ENCODE peak calls at places on chromosomes 6 and 20, in nine cellular contexts. One of them, this sample, is unnamed.

GRCh38 chr6:41602864-41603608 is 35.2 kb upstream of the MDFI start:
- DNase-seq in endothelial cell: peak; percentile 89
- DNase-seq in WTC11: peak; percentile 88
- DNase-seq in SK-N-SH: peak; percentile 90
- DNase-seq in H9: peak; percentile 88
- DNase-seq in PC-3: peak; percentile 85
- DNase-seq in psoas muscle: peak; percentile 84
- DNase-seq in MCF 10A: peak; percentile 87
- DNase-seq in esophagus muscularis mucosa: no peak
- DNase-seq in this sample: peak; percentile 88

GRCh38 chr20:33061626-33062025 is 7.9 kb downstream of the BPIFB3 start:
- DNase-seq in endothelial cell: no peak
- DNase-seq in H9: no peak
- DNase-seq in SK-N-SH: no peak
- DNase-seq in psoas muscle: no peak
- DNase-seq in esophagus muscularis mucosa: no peak
- DNase-seq in PC-3: no peak
- DNase-seq in WTC11: no peak
- DNase-seq in MCF 10A: no peak
- DNase-seq in this sample: no peak

GRCh38 chr20:7015257-7015656 is 247.8 kb downstream of the BMP2 start:
- DNase-seq in SK-N-SH: no peak
- DNase-seq in H9: no peak
- DNase-seq in psoas muscle: no peak
- DNase-seq in PC-3: no peak
- DNase-seq in WTC11: no peak
- DNase-seq in MCF 10A: no peak
- DNase-seq in esophagus muscularis mucosa: no peak
- DNase-seq in endothelial cell: no peak
- DNase-seq in this sample: no peak

GRCh38 chr20:45269754-45270270 is 15.4 kb upstream of the SLPI start:
- DNase-seq in esophagus muscularis mucosa: peak; percentile 68
- DNase-seq in MCF 10A: no peak
- DNase-seq in SK-N-SH: no peak
- DNase-seq in PC-3: no peak
- DNase-seq in endothelial cell: no peak
- DNase-seq in H9: no peak
- DNase-seq in WTC11: no peak
- DNase-seq in psoas muscle: no peak
- DNase-seq in this sample: no peak

GRCh38 chr20:63735859-63736718 is at the start of gene LIME1:
- DNase-seq in esophagus muscularis mucosa: no peak
- DNase-seq in MCF 10A: no peak
- DNase-seq in WTC11: no peak
- DNase-seq in H9: peak; percentile 33
- DNase-seq in endothelial cell: no peak
- DNase-seq in PC-3: no peak
- DNase-seq in SK-N-SH: peak; percentile 28
- DNase-seq in psoas muscle: peak; percentile 58
- DNase-seq in this sample: no peak

GRCh38 chr20:20772492-20773047 is 60.1 kb upstream of the RALGAPA2 start:
- DNase-seq in MCF 10A: peak; percentile 94
- DNase-seq in psoas muscle: no peak
- DNase-seq in WTC11: no peak
- DNase-seq in SK-N-SH: no peak
- DNase-seq in esophagus muscularis mucosa: no peak
- DNase-seq in PC-3: no peak
- DNase-seq in H9: no peak
- DNase-seq in endothelial cell: no peak
- DNase-seq in this sample: no peak

GRCh38 chr20:50015636-50015992 is 32.8 kb downstream of the SNAI1 start:
- DNase-seq in endothelial cell: no peak
- DNase-seq in WTC11: no peak
- DNase-seq in PC-3: no peak
- DNase-seq in SK-N-SH: no peak
- DNase-seq in MCF 10A: no peak
- DNase-seq in H9: no peak
- DNase-seq in psoas muscle: no peak
- DNase-seq in esophagus muscularis mucosa: no peak
- DNase-seq in this sample: no peak

GRCh38 chr6:11450061-11450460 is 87.5 kb upstream of the TMEM170B start:
- DNase-seq in endothelial cell: no peak
- DNase-seq in PC-3: no peak
- DNase-seq in psoas muscle: no peak
- DNase-seq in esophagus muscularis mucosa: peak; percentile 47
- DNase-seq in H9: no peak
- DNase-seq in MCF 10A: no peak
- DNase-seq in WTC11: no peak
- DNase-seq in SK-N-SH: no peak
- DNase-seq in this sample: no peak

GRCh38 chr20:46621492-46621891 is 29.8 kb downstream of the SLC13A3 start:
- DNase-seq in psoas muscle: no peak
- DNase-seq in PC-3: no peak
- DNase-seq in endothelial cell: no peak
- DNase-seq in WTC11: no peak
- DNase-seq in esophagus muscularis mucosa: no peak
- DNase-seq in H9: no peak
- DNase-seq in MCF 10A: peak; percentile 30
- DNase-seq in SK-N-SH: no peak
- DNase-seq in this sample: no peak

GRCh38 chr20:2204021-2204420 is 91.8 kb upstream of the TGM3 start:
- DNase-seq in endothelial cell: no peak
- DNase-seq in PC-3: no peak
- DNase-seq in SK-N-SH: no peak
- DNase-seq in H9: no peak
- DNase-seq in MCF 10A: no peak
- DNase-seq in psoas muscle: no peak
- DNase-seq in WTC11: no peak
- DNase-seq in esophagus muscularis mucosa: no peak
- DNase-seq in this sample: no peak

GRCh38 chr20:2208897-2209296 is 86.9 kb upstream of the TGM3 start:
- DNase-seq in H9: no peak
- DNase-seq in PC-3: no peak
- DNase-seq in endothelial cell: no peak
- DNase-seq in SK-N-SH: no peak
- DNase-seq in WTC11: no peak
- DNase-seq in esophagus muscularis mucosa: no peak
- DNase-seq in MCF 10A: no peak
- DNase-seq in psoas muscle: no peak
- DNase-seq in this sample: no peak

GRCh38 chr20:2210646-2211556 is 84.9 kb upstream of the TGM3 start:
- DNase-seq in PC-3: peak; percentile 34
- DNase-seq in endothelial cell: no peak
- DNase-seq in SK-N-SH: no peak
- DNase-seq in esophagus muscularis mucosa: no peak
- DNase-seq in H9: no peak
- DNase-seq in psoas muscle: no peak
- DNase-seq in MCF 10A: peak; percentile 72
- DNase-seq in WTC11: no peak
- DNase-seq in this sample: no peak

GRCh38 chr20:2206957-2207769 is 88.6 kb upstream of the TGM3 start:
- DNase-seq in H9: peak; percentile 85
- DNase-seq in psoas muscle: peak; percentile 84
- DNase-seq in PC-3: peak; percentile 63
- DNase-seq in esophagus muscularis mucosa: no peak
- DNase-seq in SK-N-SH: peak; percentile 93
- DNase-seq in MCF 10A: peak; percentile 64
- DNase-seq in WTC11: peak; percentile 89
- DNase-seq in endothelial cell: peak; percentile 89
- DNase-seq in this sample: peak; percentile 81

DNA sequence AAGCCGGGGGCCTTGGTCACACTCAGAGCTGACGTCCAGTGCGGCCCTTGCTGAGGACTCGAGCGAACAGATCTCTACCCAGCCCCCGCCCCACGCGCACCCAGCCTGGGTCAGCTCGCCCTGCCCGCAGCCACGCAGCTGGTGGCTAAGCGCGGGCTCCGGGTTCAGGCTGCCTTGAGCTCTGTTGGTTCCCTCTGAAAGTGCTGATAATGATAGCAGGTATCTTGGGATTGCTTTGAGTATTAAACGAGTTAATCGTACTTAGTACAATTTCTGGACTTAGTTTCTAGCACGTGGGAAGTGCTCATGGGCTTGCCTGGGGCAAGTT is 88.1 kb upstream of the TGM3 start:
- DNase-seq in SK-N-SH: no peak
- DNase-seq in endothelial cell: no peak
- DNase-seq in psoas muscle: no peak
- DNase-seq in MCF 10A: no peak
- DNase-seq in PC-3: no peak
- DNase-seq in esophagus muscularis mucosa: no peak
- DNase-seq in H9: no peak
- DNase-seq in WTC11: no peak
- DNase-seq in this sample: no peak
- TF ChIP-seq CTCF in SK-N-SH: no peak
- TF ChIP-seq CTCF in endothelial cell: no peak
- TF ChIP-seq CTCF in psoas muscle: no peak
- TF ChIP-seq CTCF in MCF 10A: no peak
- TF ChIP-seq CTCF in PC-3: peak; percentile 6
- TF ChIP-seq CTCF in esophagus muscularis mucosa: no peak
- TF ChIP-seq CTCF in H9: no peak
- TF ChIP-seq CTCF in WTC11: no peak
- TF ChIP-seq CTCF in this sample: no peak

DNA sequence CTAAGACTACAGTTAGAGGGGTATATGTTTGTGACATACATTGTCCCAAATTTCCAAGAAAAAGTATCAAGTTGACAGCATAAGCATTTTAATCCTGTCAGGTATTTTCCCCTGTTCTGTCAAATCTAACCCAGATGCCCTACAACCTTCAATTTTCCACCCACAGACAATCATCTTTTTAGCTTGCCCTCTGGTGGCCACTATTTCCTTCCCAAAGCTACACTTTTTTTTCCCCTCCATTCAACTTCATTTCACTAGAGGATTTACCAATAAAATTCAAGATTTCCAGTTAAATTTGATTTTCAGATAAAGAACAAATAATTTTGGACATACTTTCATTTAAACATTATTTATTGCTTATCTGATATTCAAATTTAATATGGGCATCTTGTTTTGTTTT is 286.6 kb downstream of the TENT5A start:
- DNase-seq in esophagus muscularis mucosa: no peak
- DNase-seq in H9: no peak
- DNase-seq in PC-3: peak; percentile 49
- DNase-seq in endothelial cell: peak; percentile 23
- DNase-seq in psoas muscle: no peak
- DNase-seq in SK-N-SH: peak; percentile 3
- DNase-seq in MCF 10A: peak; percentile 49
- DNase-seq in WTC11: no peak
- DNase-seq in this sample: no peak
- TF ChIP-seq CTCF in esophagus muscularis mucosa: peak; percentile 37
- TF ChIP-seq CTCF in H9: peak; percentile 76
- TF ChIP-seq CTCF in PC-3: peak; percentile 66
- TF ChIP-seq CTCF in endothelial cell: peak; percentile 86
- TF ChIP-seq CTCF in psoas muscle: peak; percentile 29
- TF ChIP-seq CTCF in SK-N-SH: peak; percentile 67
- TF ChIP-seq CTCF in MCF 10A: peak; percentile 48
- TF ChIP-seq CTCF in WTC11: peak; percentile 40
- TF ChIP-seq CTCF in this sample: peak; percentile 75

DNA sequence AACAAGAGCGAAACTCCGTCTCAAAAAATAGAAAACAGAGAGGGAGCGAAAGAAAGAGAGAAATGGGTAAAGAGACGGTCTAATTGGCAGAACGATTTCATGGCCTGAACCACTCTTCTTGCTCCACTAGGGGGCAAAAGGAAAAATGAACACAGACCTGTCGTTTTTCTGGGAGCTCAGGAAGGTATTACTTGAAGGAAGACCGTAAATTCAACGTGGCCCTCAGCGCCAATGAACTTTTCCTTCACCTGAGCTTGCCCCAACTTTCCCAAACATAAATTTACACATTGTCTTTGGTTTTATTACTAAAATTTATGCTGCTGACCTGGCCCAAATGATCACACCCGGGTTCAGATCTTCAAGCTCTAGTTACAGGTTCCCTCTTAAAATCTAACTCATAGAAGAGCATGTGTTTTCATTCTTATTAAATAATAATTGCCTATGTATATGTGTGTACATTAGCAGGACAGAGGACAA is 67.3 kb downstream of the ATP9A start:
- DNase-seq in MCF 10A: peak; percentile 71
- DNase-seq in PC-3: peak; percentile 92
- DNase-seq in esophagus muscularis mucosa: no peak
- DNase-seq in WTC11: peak; percentile 35
- DNase-seq in endothelial cell: peak; percentile 34
- DNase-seq in H9: peak; percentile 50
- DNase-seq in psoas muscle: no peak
- DNase-seq in SK-N-SH: peak; percentile 59
- DNase-seq in this sample: peak; percentile 36
- TF ChIP-seq CTCF in MCF 10A: peak; percentile 53
- TF ChIP-seq CTCF in PC-3: peak; percentile 85
- TF ChIP-seq CTCF in esophagus muscularis mucosa: peak; percentile 77
- TF ChIP-seq CTCF in WTC11: peak; percentile 71
- TF ChIP-seq CTCF in endothelial cell: peak; percentile 92
- TF ChIP-seq CTCF in H9: peak; percentile 76
- TF ChIP-seq CTCF in psoas muscle: peak; percentile 55
- TF ChIP-seq CTCF in SK-N-SH: peak; percentile 73
- TF ChIP-seq CTCF in this sample: peak; percentile 74

GRCh38 chr6:113909224-113909856 is 52.2 kb downstream of the MARCKS start:
- DNase-seq in WTC11: no peak
- DNase-seq in esophagus muscularis mucosa: no peak
- DNase-seq in H9: no peak
- DNase-seq in psoas muscle: no peak
- DNase-seq in MCF 10A: peak; percentile 61
- DNase-seq in endothelial cell: peak; percentile 47
- DNase-seq in PC-3: peak; percentile 75
- DNase-seq in SK-N-SH: peak; percentile 63
- DNase-seq in this sample: peak; percentile 35

GRCh38 chr6:113903666-113904330 is 46.7 kb downstream of the MARCKS start:
- DNase-seq in esophagus muscularis mucosa: no peak
- DNase-seq in psoas muscle: no peak
- DNase-seq in MCF 10A: no peak
- DNase-seq in endothelial cell: peak; percentile 63
- DNase-seq in H9: no peak
- DNase-seq in SK-N-SH: no peak
- DNase-seq in PC-3: no peak
- DNase-seq in WTC11: no peak
- DNase-seq in this sample: no peak

GRCh38 chr6:113908801-113909200 is 51.7 kb downstream of the MARCKS start:
- DNase-seq in MCF 10A: no peak
- DNase-seq in endothelial cell: no peak
- DNase-seq in H9: no peak
- DNase-seq in esophagus muscularis mucosa: no peak
- DNase-seq in psoas muscle: no peak
- DNase-seq in SK-N-SH: no peak
- DNase-seq in WTC11: no peak
- DNase-seq in PC-3: no peak
- DNase-seq in this sample: no peak

GRCh38 chr6:113901482-113901881 is 44.3 kb downstream of the MARCKS start:
- DNase-seq in esophagus muscularis mucosa: no peak
- DNase-seq in psoas muscle: no peak
- DNase-seq in endothelial cell: no peak
- DNase-seq in SK-N-SH: no peak
- DNase-seq in WTC11: no peak
- DNase-seq in MCF 10A: no peak
- DNase-seq in PC-3: no peak
- DNase-seq in H9: no peak
- DNase-seq in this sample: no peak

DNA sequence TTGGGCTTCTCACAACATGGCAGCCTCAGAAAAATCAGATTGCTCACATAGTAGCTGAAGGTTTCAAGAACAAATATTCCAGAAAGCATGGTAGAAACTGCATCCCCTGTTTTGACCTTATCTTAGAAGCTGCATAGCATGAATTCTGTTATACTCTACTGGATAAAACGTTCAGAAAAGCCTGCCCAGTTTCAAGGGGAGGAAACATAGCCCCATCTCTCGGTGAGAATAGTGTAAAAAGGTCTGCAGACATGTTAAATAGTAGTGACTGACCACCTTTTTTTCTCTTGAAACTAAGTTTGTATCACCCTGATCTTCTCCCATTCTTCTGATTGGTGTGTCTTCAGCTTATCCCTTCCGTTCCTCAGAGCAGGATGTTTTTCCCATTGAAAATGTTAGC is 50.0 kb downstream of the MARCKS start:
- DNase-seq in SK-N-SH: no peak
- DNase-seq in PC-3: no peak
- DNase-seq in psoas muscle: no peak
- DNase-seq in endothelial cell: no peak
- DNase-seq in H9: no peak
- DNase-seq in MCF 10A: no peak
- DNase-seq in esophagus muscularis mucosa: no peak
- DNase-seq in WTC11: no peak
- DNase-seq in this sample: no peak
- TF ChIP-seq CTCF in SK-N-SH: no peak
- TF ChIP-seq CTCF in PC-3: peak; percentile 23
- TF ChIP-seq CTCF in psoas muscle: no peak
- TF ChIP-seq CTCF in endothelial cell: no peak
- TF ChIP-seq CTCF in H9: no peak
- TF ChIP-seq CTCF in MCF 10A: no peak
- TF ChIP-seq CTCF in esophagus muscularis mucosa: no peak
- TF ChIP-seq CTCF in WTC11: no peak
- TF ChIP-seq CTCF in this sample: no peak

This sample was measured in neural crest cell.